ENCODE peak calls at places on chromosomes 3 and 15, in five cellular contexts. O, K, X, M and L are unnamed samples.

GRCh38 chr15:55237219-55238130 is 40.7 kb upstream of the RSL24D1 start:
- DNase-seq in O (no peak), K (no peak), X (no peak), M (no peak), L (no peak)

GRCh38 chr15:99110581-99111320 is 5.9 kb downstream of the SYNM start:
- DNase-seq in O (no peak), K (peak), X (no peak), M (no peak), L (no peak)

GRCh38 chr3:14289590-14290453 is 111.2 kb downstream of the LSM3 start:
- DNase-seq in O (peak), K (peak), X (no peak), M (peak), L (peak)

GRCh38 chr3:109050591-109051167 is 67.3 kb downstream of the MORC1 start:
- DNase-seq in O (peak), K (peak), X (no peak), M (peak), L (peak)

GRCh38 chr3:113212155-113212844 is 943 bp downstream of the BOC start:
- DNase-seq in O (peak), K (peak), X (no peak), M (peak), L (no peak)

GRCh38 chr3:161171113-161171512 is 50.0 kb upstream of the NMD3 start:
- DNase-seq in O (peak), K (peak), X (peak), M (peak), L (no peak)

GRCh38 chr3:155391583-155391982 is 98.1 kb upstream of the STRIT1 start:
- DNase-seq in O (no peak), K (peak), X (peak), M (peak), L (peak)

GRCh38 chr15:76932090-76932966 is 779 bp downstream of the RCN2 start:
- DNase-seq in O (no peak), K (no peak), X (no peak), M (peak), L (peak)

GRCh38 chr3:12138044-12138443 is 20.7 kb downstream of the TIMP4 start:
- DNase-seq in O (no peak), K (peak), X (no peak), M (peak), L (peak)

GRCh38 chr3:186417791-186418190 is 55.8 kb upstream of the DGKG start:
- DNase-seq in O (peak), K (peak), X (no peak), M (peak), L (no peak)

GRCh38 chr15:72319360-72319984 is 485 bp downstream of the CELF6 start:
- DNase-seq in O (peak), K (peak), X (no peak), M (peak), L (peak)

GRCh38 chr15:98677345-98678059 is 29.2 kb downstream of the IGF1R start:
- DNase-seq in O (no peak), K (no peak), X (no peak), M (no peak), L (no peak)

GRCh38 chr3:132378846-132379245 is 38.5 kb upstream of the DNAJC13 start:
- DNase-seq in O (no peak), K (no peak), X (no peak), M (no peak), L (no peak)

GRCh38 chr15:43748376-43748775 is 2.1 kb downstream of the PDIA3 start:
- DNase-seq in O (no peak), K (peak), X (no peak), M (peak), L (no peak)

GRCh38 chr3:33064929-33065328 is 32.0 kb downstream of the GLB1 start:
- DNase-seq in O (no peak), K (no peak), X (no peak), M (no peak), L (no peak)

GRCh38 chr3:151282921-151283320 is 4.6 kb upstream of the P2RY14 start:
- DNase-seq in O (peak), K (peak), X (no peak), M (peak), L (no peak)

GRCh38 chr15:70339551-70340517 is 242.1 kb upstream of the TLE3 start:
- DNase-seq in O (no peak), K (peak), X (no peak), M (peak), L (no peak)

GRCh38 chr3:188440563-188440962 is 286.6 kb downstream of the LPP start:
- DNase-seq in O (no peak), K (no peak), X (no peak), M (no peak), L (no peak)

GRCh38 chr15:31304074-31304648 is 22.5 kb upstream of the KLF13 start:
- DNase-seq in O (no peak), K (no peak), X (no peak), M (no peak), L (no peak)

GRCh38 chr3:32238816-32239637 is 547 bp downstream of the CMTM8 start:
- DNase-seq in O (peak), K (peak), X (no peak), M (peak), L (peak)

GRCh38 chr3:177574232-177574856 is 377.1 kb upstream of the TBL1XR1 start:
- DNase-seq in O (peak), K (peak), X (no peak), M (no peak), L (peak)

GRCh38 chr3:14274999-14275961 is 96.7 kb downstream of the LSM3 start:
- DNase-seq in O (no peak), K (no peak), X (no peak), M (no peak), L (no peak)

GRCh38 chr15:35909414-35909813 is 363.4 kb upstream of the DPH6 start:
- DNase-seq in O (no peak), K (no peak), X (no peak), M (no peak), L (no peak)

GRCh38 chr15:90286678-90287077 is 21.2 kb downstream of the NGRN start:
- DNase-seq in O (peak), K (peak), X (no peak), M (peak), L (peak)

GRCh38 chr15:74208901-74209559 is 6.4 kb upstream of the STRA6 start:
- DNase-seq in O (peak), K (peak), X (no peak), M (peak), L (no peak)

GRCh38 chr3:134623615-134624245 is 27.1 kb downstream of the KY start:
- DNase-seq in O (no peak), K (no peak), X (no peak), M (no peak), L (no peak)

GRCh38 chr3:49112262-49112661 is 7.7 kb upstream of the QARS1 start:
- DNase-seq in O (no peak), K (no peak), X (no peak), M (no peak), L (no peak)